ENCODE peak calls at places on chromosomes 6 and 20, in six cellular contexts. W is SK-N-SH, A is sigmoid colon, Q is A549, K is stomach, S is tibial nerve. P is an unnamed sample.

GRCh38 chr20:47051936-47052566 is 157.4 kb downstream of the EYA2 start:
- DNase-seq in W (no peak), A (no peak), Q (no peak), K (no peak), S (no peak), P (no peak)

GRCh38 chr6:53828971-53829697 is 34.3 kb downstream of the LRRC1 start:
- DNase-seq in W (no peak), A (no peak), Q (no peak), K (no peak), S (no peak), P (no peak)

GRCh38 chr6:69589626-69590025 is 207.2 kb downstream of the LMBRD1 start:
- DNase-seq in W (no peak), A (no peak), Q (no peak), K (no peak), S (no peak), P (no peak)

GRCh38 chr20:47552996-47553395 is 51.3 kb downstream of the NCOA3 start:
- DNase-seq in W (no peak), A (no peak), Q (no peak), K (no peak), S (no peak), P (no peak)

GRCh38 chr6:154986787-154987235 is 8.3 kb upstream of the TIAM2 start:
- DNase-seq in W (no peak), A (no peak), Q (no peak), K (no peak), S (no peak), P (no peak)

GRCh38 chr6:48212501-48212900 is 101.5 kb upstream of the PTCHD4 start:
- DNase-seq in W (no peak), A (no peak), Q (no peak), K (no peak), S (no peak), P (no peak)

GRCh38 chr6:141401168-141401567 is 731.6 kb upstream of the GJE1 start:
- DNase-seq in W (no peak), A (no peak), Q (no peak), K (no peak), S (no peak), P (no peak)

GRCh38 chr6:140062042-140063041 is 687.9 kb upstream of the CITED2 start:
- DNase-seq in W (peak; percentile 10), A (peak; percentile 85), Q (peak; percentile 28), K (peak; percentile 26), S (peak; percentile 62), P (peak; percentile 82)

GRCh38 chr20:13449868-13450441 is 188.8 kb downstream of the TASP1 start:
- DNase-seq in W (no peak), A (no peak), Q (no peak), K (no peak), S (no peak), P (no peak)

GRCh38 chr6:138582573-138582972 is 83.3 kb upstream of the NHSL1 start:
- DNase-seq in W (no peak), A (no peak), Q (no peak), K (no peak), S (no peak), P (no peak)

GRCh38 chr6:150435832-150436231 is 67.0 kb downstream of the IYD start:
- DNase-seq in W (no peak), A (no peak), Q (no peak), K (no peak), S (no peak), P (no peak)

GRCh38 chr6:2942916-2943563 is 28.3 kb downstream of the SERPINB6 start:
- DNase-seq in W (no peak), A (no peak), Q (no peak), K (peak; percentile 9), S (no peak), P (peak; percentile 35)

GRCh38 chr6:75419980-75420379 is 73.6 kb downstream of the FILIP1 start:
- DNase-seq in W (no peak), A (no peak), Q (no peak), K (no peak), S (no peak), P (no peak)

GRCh38 chr6:1388927-1389790 is at the start of gene FOXF2:
- DNase-seq in W (no peak), A (peak; percentile 85), Q (peak; percentile 16), K (no peak), S (no peak), P (no peak)

GRCh38 chr20:9147553-9148024 is 78.7 kb downstream of the PLCB4 start:
- DNase-seq in W (no peak), A (no peak), Q (peak; percentile 47), K (no peak), S (no peak), P (no peak)

GRCh38 chr20:50215101-50215500 is 24.5 kb downstream of the CEBPB start:
- DNase-seq in W (no peak), A (no peak), Q (no peak), K (no peak), S (no peak), P (no peak)

GRCh38 chr20:17556842-17557674 is 12.8 kb upstream of the DSTN start:
- DNase-seq in W (peak; percentile 53), A (peak; percentile 93), Q (no peak), K (peak; percentile 76), S (peak; percentile 47), P (peak; percentile 88)

DNA sequence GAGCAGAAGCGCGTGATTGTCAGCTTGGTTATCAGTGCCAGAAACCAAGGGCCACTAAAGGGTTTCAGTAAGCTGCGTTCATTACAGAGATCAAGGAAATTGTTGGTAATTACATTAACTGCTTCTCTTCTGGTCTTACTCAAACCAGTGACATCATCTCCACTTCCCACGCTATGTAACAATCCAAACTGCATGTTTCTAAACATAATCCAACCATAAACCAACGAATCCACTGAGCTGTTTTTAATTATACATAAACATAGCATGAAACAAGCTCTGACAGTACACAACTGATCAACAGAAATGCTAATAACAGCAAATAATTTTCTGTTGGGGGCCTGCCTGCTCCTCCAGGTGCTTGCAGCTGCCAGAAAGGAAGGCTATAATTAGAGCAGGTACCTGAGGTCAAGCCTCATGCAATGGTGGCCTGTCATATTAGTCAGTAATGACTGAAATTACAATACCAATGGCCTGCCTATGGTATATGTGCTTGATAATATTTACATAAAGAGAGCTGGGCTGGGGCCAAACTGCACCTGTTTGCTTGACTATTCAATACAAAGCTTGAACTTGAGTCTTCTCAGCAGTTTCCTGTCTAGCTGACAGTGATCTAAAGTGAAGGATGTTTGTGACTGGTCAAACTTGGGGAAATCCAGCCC is 40.1 kb downstream of the ILRUN start:
- DNase-seq in W (peak; percentile 66), A (no peak), Q (no peak), K (peak; percentile 78), S (no peak), P (no peak)
- TF ChIP-seq EP300 in W (peak; percentile 75), A (no peak), Q (no peak), K (no peak), S (no peak), P (no peak)

DNA sequence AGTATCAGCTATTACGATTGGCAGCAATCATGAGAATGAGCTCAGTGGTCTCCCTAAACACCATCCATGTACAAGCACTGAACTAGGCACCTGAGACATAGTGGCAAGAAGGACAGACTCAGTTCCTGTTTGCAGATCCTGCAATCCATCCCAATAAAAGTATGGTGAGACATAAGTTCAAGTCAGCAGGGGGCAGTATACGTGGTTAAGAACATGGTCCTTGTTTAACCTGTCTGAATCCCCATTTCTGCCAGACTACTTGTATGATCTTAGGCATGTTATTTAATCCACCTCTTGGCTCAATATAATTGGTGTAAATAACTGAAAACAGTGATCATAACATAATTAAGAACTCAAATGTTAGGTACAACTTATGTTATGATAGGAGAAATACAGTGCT is 33.2 kb upstream of the PNISR start:
- DNase-seq in W (no peak), A (no peak), Q (peak; percentile 58), K (no peak), S (no peak), P (no peak)
- TF ChIP-seq CTCF in W (peak; percentile 58), A (no peak), Q (no peak), K (no peak), S (no peak), P (no peak)

DNA sequence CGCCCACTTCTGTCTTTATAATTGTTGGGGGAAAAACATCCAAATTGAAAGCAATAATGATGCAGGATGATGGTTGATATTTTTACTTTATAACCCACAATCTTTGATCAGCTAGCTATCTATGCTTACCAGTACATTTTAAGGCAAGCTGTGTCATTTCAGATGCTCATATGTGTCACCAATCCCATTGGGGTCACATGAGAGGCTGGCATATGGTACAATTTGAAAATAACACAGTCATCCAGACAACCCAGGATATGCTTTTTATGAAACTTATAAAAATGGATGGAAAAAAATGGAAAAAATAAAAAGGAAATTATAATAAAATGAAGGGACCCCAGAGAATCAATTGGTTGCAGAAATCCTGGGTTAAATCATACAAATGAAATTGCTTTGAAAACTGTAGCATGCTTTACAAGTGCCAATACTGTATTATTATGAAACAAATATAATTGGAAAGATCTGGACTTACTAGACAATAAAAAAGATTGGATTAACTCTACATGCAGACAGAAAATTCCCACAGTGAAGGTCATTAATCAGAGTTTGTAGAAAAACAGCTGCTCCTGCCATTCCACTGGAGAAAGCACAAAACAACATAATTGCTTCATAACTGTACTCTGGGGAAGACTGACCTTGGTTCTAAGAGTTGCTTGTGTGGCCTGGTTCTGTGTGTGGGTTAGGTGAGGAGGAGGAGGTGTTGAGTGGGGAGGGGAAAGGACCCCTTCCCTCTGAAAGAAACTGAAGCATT is 13.3 kb upstream of the PRIM2 start:
- DNase-seq in W (peak; percentile 37), A (no peak), Q (no peak), K (no peak), S (no peak), P (no peak)
- TF ChIP-seq EP300 in W (peak; percentile 63), A (no peak), Q (no peak), K (no peak), S (no peak), P (no peak)

GRCh38 chr6:37057678-37058077 is 52.2 kb downstream of the FGD2 start:
- DNase-seq in W (no peak), A (no peak), Q (no peak), K (no peak), S (no peak), P (no peak)

GRCh38 chr6:37058084-37058586 is 52.7 kb downstream of the FGD2 start:
- DNase-seq in W (no peak), A (no peak), Q (peak; percentile 58), K (no peak), S (no peak), P (no peak)

GRCh38 chr6:37060195-37060559 is 54.7 kb downstream of the FGD2 start:
- DNase-seq in W (no peak), A (no peak), Q (no peak), K (no peak), S (no peak), P (no peak)

GRCh38 chr6:37061157-37061804 is 55.8 kb downstream of the FGD2 start:
- DNase-seq in W (peak; percentile 77), A (no peak), Q (no peak), K (peak; percentile 83), S (no peak), P (no peak)

DNA sequence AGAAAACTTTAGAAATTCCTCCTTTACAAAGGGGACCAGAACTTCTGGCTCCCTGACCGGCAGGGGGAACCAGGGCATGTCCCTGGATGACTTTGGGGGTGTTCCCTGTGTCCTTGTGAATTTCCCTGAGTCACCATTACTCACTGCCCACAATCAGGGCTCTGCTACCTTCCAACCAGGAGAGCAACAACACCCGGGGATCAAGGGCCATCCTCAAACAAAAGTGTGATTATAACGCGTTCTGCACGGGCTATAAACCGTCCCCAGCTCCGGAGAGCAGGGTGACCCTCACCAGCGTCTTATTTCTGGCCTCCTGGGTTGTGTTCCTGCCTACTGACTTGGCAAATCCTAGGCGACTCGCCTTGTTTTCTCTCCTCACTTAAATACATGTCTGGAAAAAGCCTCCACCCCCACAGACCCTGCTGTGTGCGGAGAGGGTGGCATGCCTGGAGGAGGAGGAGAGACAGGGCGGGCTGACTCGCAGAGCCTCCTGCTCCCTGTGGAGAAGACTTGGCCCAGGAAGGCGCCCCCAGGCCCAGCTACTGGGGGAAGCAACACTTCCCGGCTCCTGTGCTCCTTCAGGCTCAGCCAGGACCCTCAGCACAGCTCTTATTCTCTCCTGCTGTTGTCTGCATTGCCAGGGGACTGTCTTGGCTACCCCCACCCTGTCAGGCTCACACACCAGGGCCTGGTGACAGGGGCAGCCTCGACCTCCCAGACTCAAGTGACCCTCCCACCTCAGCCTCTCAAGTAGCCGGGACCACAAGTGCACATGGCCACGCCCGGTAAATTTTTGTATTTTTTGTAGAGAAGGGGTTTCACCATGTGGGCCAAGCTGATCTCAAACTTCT is 54.1 kb downstream of the FGD2 start:
- DNase-seq in W (no peak), A (peak; percentile 85), Q (peak; percentile 95), K (peak; percentile 65), S (no peak), P (no peak)
- TF ChIP-seq CTCF in W (peak; percentile 80), A (peak; percentile 47), Q (peak; percentile 63), K (no peak), S (peak; percentile 60), P (peak; percentile 56)